ENCODE peak calls at places on chromosomes 5 and 9, in four cellular contexts. T is progenitor cell of endocrine pancreas, D is fibroblast of lung, Q is GM23338. X is an unnamed sample.

GRCh38 chr9:2597483-2597882 is 24.1 kb upstream of the VLDLR start:
- DNase-seq in T (no peak), D (no peak), Q (no peak), X (no peak)

GRCh38 chr9:101486693-101487442 is 46.8 kb upstream of the RNF20 start:
- DNase-seq in T (peak; percentile 54), D (peak; percentile 69), Q (peak; percentile 93), X (peak; percentile 61)

GRCh38 chr9:87020169-87020935 is 73.0 kb upstream of the GAS1 start:
- DNase-seq in T (no peak), D (no peak), Q (no peak), X (no peak)

GRCh38 chr5:140795259-140795641 is 598 bp downstream of the PCDHA2 start:
- DNase-seq in T (no peak), D (no peak), Q (peak; percentile 85), X (peak; percentile 35)

GRCh38 chr5:130385619-130386018 is 481.4 kb downstream of the CHSY3 start:
- DNase-seq in T (no peak), D (no peak), Q (peak; percentile 3), X (no peak)

GRCh38 chr9:16627967-16628366 is 242.5 kb downstream of the BNC2 start:
- DNase-seq in T (no peak), D (peak; percentile 99), Q (no peak), X (no peak)

GRCh38 chr5:33588654-33589372 is 148.0 kb downstream of the TARS1 start:
- DNase-seq in T (peak; percentile 11), D (no peak), Q (peak; percentile 91), X (peak; percentile 55)

GRCh38 chr5:147979761-147980160 is 73.4 kb upstream of the C5orf46 start:
- DNase-seq in T (no peak), D (no peak), Q (no peak), X (no peak)

GRCh38 chr5:177600458-177601018 is 606 bp downstream of the B4GALT7 start:
- DNase-seq in T (no peak), D (peak; percentile 52), Q (no peak), X (no peak)

GRCh38 chr9:15229475-15229874 is 77.5 kb downstream of the TTC39B start:
- DNase-seq in T (no peak), D (no peak), Q (no peak), X (no peak)

GRCh38 chr9:104748359-104749031 is 1.0 kb downstream of the NIPSNAP3A start:
- DNase-seq in T (no peak), D (peak; percentile 26), Q (peak; percentile 3), X (no peak)

GRCh38 chr5:73297430-73297829 is 124.4 kb downstream of the TMEM174 start:
- DNase-seq in T (no peak), D (no peak), Q (no peak), X (no peak)

GRCh38 chr5:125117556-125117955 is 371.1 kb upstream of the ZNF608 start:
- DNase-seq in T (no peak), D (peak; percentile 47), Q (no peak), X (no peak)

GRCh38 chr9:110291921-110292575 is 35.7 kb upstream of the TXN start:
- DNase-seq in T (no peak), D (no peak), Q (peak; percentile 8), X (no peak)

GRCh38 chr9:115691097-115691496 is 462.5 kb upstream of the PAPPA start:
- DNase-seq in T (no peak), D (peak; percentile 98), Q (no peak), X (no peak)

GRCh38 chr9:20945269-20945668 is 86.2 kb downstream of the HACD4 start:
- DNase-seq in T (no peak), D (no peak), Q (no peak), X (no peak)
- TF ChIP-seq CTCF in T (no peak), D (no peak), Q (no peak), X (no peak)

GRCh38 chr9:135944444-135945252 is 16.5 kb downstream of the UBAC1 start:
- DNase-seq in T (no peak), D (no peak), Q (no peak), X (no peak)
- TF ChIP-seq CTCF in T (no peak), D (no peak), Q (no peak), X (no peak)

GRCh38 chr9:134838651-134839431 is 41.8 kb upstream of the FCN2 start:
- DNase-seq in T (no peak), D (no peak), Q (no peak), X (no peak)
- TF ChIP-seq CTCF in T (no peak), D (no peak), Q (no peak), X (no peak)

DNA sequence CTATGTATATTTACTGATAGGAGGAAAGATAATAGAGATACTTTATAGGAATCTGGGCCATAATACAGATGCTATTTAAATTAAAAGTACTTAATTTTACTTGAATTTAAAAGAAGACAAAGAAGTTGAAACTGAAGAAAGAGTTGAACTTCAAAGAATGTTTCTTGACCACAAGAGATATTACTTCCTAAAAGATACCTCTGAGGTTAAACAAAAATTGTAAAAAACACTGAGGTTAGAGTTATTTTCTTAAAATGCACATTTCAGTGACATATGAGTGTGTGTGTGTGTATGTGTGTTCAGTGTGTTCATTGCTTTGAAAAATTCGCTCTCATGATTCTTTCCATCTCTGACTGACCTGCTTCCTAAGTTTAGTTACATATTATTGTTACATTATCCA is 3.5 kb upstream of the SEPTIN8 start:
- DNase-seq in T (no peak), D (no peak), Q (no peak), X (no peak)
- TF ChIP-seq CTCF in T (no peak), D (no peak), Q (no peak), X (no peak)